ENCODE peak calls at places on chromosomes 6 and 20, in seven cellular contexts. Y is neural crest cell, Z is coronary artery, E is stomach, F is body of pancreas, V is left ventricle myocardium inferior, S is H9. R is an unnamed sample.

GRCh38 chr6:167836722-167837121 is 10.0 kb downstream of the AFDN start:
- DNase-seq in Y (no peak), Z (no peak), E (no peak), F (no peak), V (no peak), S (no peak), R (no peak)

GRCh38 chr6:130713144-130713543 is 114.1 kb upstream of the SMLR1 start:
- DNase-seq in Y (peak; percentile 14), Z (no peak), E (no peak), F (no peak), V (no peak), S (peak; percentile 76), R (peak; percentile 68)

GRCh38 chr6:42781546-42781810 is 374 bp upstream of the BICRAL start:
- DNase-seq in Y (no peak), Z (no peak), E (no peak), F (no peak), V (no peak), S (no peak), R (no peak)

GRCh38 chr6:84528201-84528600 is 236.2 kb downstream of the TBX18 start:
- DNase-seq in Y (no peak), Z (no peak), E (no peak), F (no peak), V (no peak), S (no peak), R (no peak)

GRCh38 chr6:32692019-32692418 is 25.6 kb upstream of the HLA-DQB1 start:
- DNase-seq in Y (no peak), Z (no peak), E (peak; percentile 43), F (no peak), V (no peak), S (peak; percentile 52), R (peak; percentile 11)

GRCh38 chr20:137668-138131 is 4.7 kb upstream of the DEFB126 start:
- DNase-seq in Y (no peak), Z (no peak), E (no peak), F (no peak), V (no peak), S (no peak), R (no peak)

GRCh38 chr6:125357515-125358256 is 55.9 kb upstream of the HDDC2 start:
- DNase-seq in Y (peak; percentile 33), Z (no peak), E (no peak), F (no peak), V (peak; percentile 19), S (no peak), R (no peak)

GRCh38 chr20:24948939-24949679 is at the start of gene CST7:
- DNase-seq in Y (no peak), Z (peak; percentile 72), E (peak; percentile 49), F (no peak), V (no peak), S (peak; percentile 18), R (no peak)

GRCh38 chr6:40852667-40853383 is 186.2 kb downstream of the UNC5CL start:
- DNase-seq in Y (no peak), Z (no peak), E (no peak), F (peak; percentile 27), V (no peak), S (peak; percentile 65), R (peak; percentile 30)

GRCh38 chr6:28336284-28337024 is 506 bp upstream of the ZSCAN31 start:
- DNase-seq in Y (no peak), Z (no peak), E (no peak), F (peak; percentile 34), V (no peak), S (no peak), R (peak; percentile 23)

GRCh38 chr6:107070686-107071085 is 42.7 kb downstream of the MTRES1 start:
- DNase-seq in Y (no peak), Z (no peak), E (no peak), F (no peak), V (no peak), S (no peak), R (no peak)

GRCh38 chr20:33442136-33443005 is 1.2 kb downstream of the SNTA1 start:
- DNase-seq in Y (no peak), Z (no peak), E (no peak), F (no peak), V (no peak), S (no peak), R (no peak)

GRCh38 chr6:44620922-44621321 is 233.4 kb downstream of the CDC5L start:
- DNase-seq in Y (no peak), Z (no peak), E (no peak), F (no peak), V (no peak), S (no peak), R (no peak)

GRCh38 chr6:45445749-45446454 is 68.2 kb upstream of the SUPT3H start:
- DNase-seq in Y (no peak), Z (peak; percentile 79), E (peak; percentile 59), F (peak; percentile 64), V (peak; percentile 59), S (peak; percentile 33), R (no peak)

GRCh38 chr6:129774697-129775447 is 64.9 kb upstream of the ARHGAP18 start:
- DNase-seq in Y (peak; percentile 75), Z (no peak), E (peak; percentile 73), F (peak; percentile 74), V (peak; percentile 43), S (peak; percentile 86), R (peak; percentile 79)

GRCh38 chr20:59152559-59153354 is 10.9 kb upstream of the ZNF831 start:
- DNase-seq in Y (no peak), Z (no peak), E (no peak), F (no peak), V (no peak), S (no peak), R (no peak)

GRCh38 chr6:12203001-12203400 is 87.2 kb upstream of the EDN1 start:
- DNase-seq in Y (no peak), Z (no peak), E (no peak), F (no peak), V (no peak), S (peak; percentile 37), R (peak; percentile 5)

GRCh38 chr20:63096681-63097335 is 90.0 kb upstream of the BHLHE23 start:
- DNase-seq in Y (no peak), Z (peak; percentile 64), E (no peak), F (peak; percentile 2), V (peak; percentile 2), S (peak; percentile 13), R (peak; percentile 0)

GRCh38 chr20:63497946-63498935 is 642 bp downstream of the EEF1A2 start:
- DNase-seq in Y (no peak), Z (no peak), E (peak; percentile 61), F (peak; percentile 66), V (peak; percentile 68), S (peak; percentile 53), R (no peak)

GRCh38 chr6:161128680-161129196 is 137.2 kb downstream of the MAP3K4 start:
- DNase-seq in Y (no peak), Z (no peak), E (no peak), F (no peak), V (no peak), S (no peak), R (no peak)

GRCh38 chr6:11146117-11146826 is 34.7 kb upstream of the ERVFRD-1 start:
- DNase-seq in Y (no peak), Z (no peak), E (no peak), F (no peak), V (no peak), S (peak; percentile 39), R (no peak)

DNA sequence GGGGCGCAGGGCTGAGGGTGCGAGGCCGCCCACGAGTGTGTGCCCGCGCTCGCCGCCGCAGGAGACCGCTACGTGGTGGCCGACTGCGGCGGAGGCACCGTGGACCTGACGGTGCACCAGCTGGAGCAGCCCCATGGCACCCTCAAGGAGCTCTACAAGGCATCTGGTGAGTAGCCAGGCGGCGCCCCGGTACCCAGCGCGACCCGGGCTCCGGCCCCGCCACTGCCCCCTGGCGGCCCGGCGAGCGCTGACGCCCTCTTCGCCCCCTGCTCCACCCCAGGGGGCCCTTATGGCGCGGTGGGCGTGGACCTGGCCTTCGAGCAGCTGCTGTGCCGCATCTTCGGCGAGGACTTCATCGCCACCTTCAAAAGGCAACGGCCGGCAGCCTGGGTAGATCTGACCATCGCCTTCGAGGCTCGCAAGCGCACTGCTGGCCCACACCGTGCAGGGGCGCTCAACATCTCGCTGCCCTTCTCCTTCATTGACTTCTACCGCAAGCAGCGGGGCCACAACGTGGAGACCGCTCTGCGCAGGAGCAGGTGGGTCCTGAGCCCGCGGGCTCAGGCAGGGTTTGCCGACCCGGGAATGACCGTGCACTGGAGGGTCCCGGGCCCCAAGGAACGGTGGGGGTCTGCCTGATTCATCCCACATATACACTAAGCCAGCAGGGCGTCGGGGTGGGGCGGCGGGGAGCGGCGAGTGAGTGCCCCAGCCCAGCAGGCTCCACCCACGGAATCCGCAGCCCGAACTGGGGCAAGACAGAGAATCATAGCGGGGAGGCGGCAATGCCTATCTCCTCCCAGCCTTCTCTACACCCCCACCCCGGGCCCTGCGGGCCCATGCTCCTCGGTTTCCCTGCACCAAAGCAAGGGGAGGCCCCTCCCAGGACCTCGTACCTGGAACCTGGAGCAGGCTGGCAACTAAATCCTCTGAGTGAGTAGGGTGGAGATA is 17.5 kb downstream of the HSPA12B start:
- DNase-seq in Y (peak; percentile 68), Z (no peak), E (peak; percentile 39), F (peak; percentile 75), V (no peak), S (peak; percentile 86), R (peak; percentile 84)
- TF ChIP-seq CTCF in Y (peak; percentile 86), Z (peak; percentile 48), E (peak; percentile 25), F (peak; percentile 76), V (peak; percentile 71), S (peak; percentile 99), R (peak; percentile 92)

GRCh38 chr6:127956260-127956888 is 55.5 kb upstream of the THEMIS start:
- DNase-seq in Y (no peak), Z (no peak), E (no peak), F (no peak), V (no peak), S (no peak), R (no peak)
- TF ChIP-seq CTCF in Y (peak; percentile 22), Z (no peak), E (no peak), F (no peak), V (no peak), S (peak; percentile 66), R (no peak)

DNA sequence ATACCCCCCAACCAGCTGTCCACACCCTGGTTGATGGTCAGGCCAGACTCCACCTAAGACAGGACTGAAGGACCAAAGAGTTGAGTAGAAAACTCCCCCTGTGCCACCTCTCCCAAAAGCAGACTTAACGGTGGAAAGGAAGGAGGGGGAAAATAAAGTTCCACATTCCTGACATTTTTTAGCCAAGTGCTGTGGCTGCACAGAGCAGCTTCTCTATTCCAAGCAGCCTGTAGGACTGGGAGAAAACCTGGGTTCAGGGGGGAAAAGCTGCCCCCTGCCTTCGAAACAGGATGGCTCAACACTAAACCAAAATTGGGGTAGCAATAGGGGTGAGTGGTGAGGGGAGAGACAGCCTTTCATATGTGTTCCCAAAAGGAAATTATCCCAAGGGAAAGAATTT is 3.6 kb downstream of the TRAM2 start:
- DNase-seq in Y (no peak), Z (no peak), E (no peak), F (no peak), V (no peak), S (no peak), R (peak; percentile 16)
- TF ChIP-seq CTCF in Y (no peak), Z (no peak), E (no peak), F (no peak), V (no peak), S (no peak), R (no peak)

DNA sequence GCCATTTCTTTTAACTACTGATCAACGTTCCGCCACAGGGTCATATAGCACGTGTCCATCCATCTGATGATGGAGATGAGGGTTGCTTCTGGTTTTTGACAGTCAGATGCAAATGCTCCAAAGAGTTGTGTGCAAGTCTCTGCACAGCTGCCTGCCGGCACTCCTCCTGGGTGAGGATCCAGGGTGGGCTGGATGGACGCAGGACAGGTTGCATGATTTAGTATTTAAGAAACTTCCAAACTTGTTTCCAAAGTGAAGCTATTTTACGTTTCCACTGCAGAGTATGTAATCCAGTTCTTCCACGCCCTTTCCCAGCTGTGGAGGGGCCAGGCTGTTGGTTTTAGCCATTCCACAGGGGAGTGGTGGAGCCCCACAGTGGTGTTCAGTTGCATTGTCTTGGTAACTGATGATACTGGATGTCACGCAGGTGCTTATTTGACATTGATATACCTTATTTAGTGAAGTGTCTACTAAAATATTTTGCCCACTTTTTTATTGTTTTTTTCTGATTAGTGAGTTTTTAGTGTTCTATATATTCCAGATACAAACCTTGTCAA is 157.2 kb downstream of the THBS2 start:
- DNase-seq in Y (no peak), Z (peak; percentile 56), E (no peak), F (no peak), V (no peak), S (no peak), R (no peak)
- TF ChIP-seq CTCF in Y (no peak), Z (no peak), E (no peak), F (no peak), V (no peak), S (peak; percentile 26), R (no peak)